ENCODE peak calls at places on chromosomes 12 and 14, in five cellular contexts. O, B, X, A and L are unnamed samples.

GRCh38 chr12:53299101-53299453 is 418 bp upstream of the MYG1 start:
- DNase-seq in O (no peak), B (peak), X (no peak), A (no peak), L (peak)

GRCh38 chr14:57828713-57829112 is 37.2 kb downstream of the SLC35F4 start:
- DNase-seq in O (no peak), B (no peak), X (no peak), A (no peak), L (no peak)

GRCh38 chr12:21607701-21608100 is 3.1 kb upstream of the GYS2 start:
- DNase-seq in O (no peak), B (peak), X (no peak), A (no peak), L (no peak)

GRCh38 chr14:101359221-101360044 is 201.9 kb upstream of the DIO3 start:
- DNase-seq in O (no peak), B (no peak), X (peak), A (no peak), L (peak)

GRCh38 chr14:102922490-102923200 is at the start of gene AMN:
- DNase-seq in O (no peak), B (no peak), X (no peak), A (peak), L (no peak)

GRCh38 chr12:104575442-104575841 is 118.7 kb downstream of the CHST11 start:
- DNase-seq in O (no peak), B (no peak), X (no peak), A (no peak), L (no peak)

GRCh38 chr14:89842852-89843251 is 111.7 kb downstream of the EFCAB11 start:
- DNase-seq in O (no peak), B (no peak), X (no peak), A (no peak), L (no peak)

GRCh38 chr14:61584258-61584657 is 111.1 kb upstream of the HIF1A start:
- DNase-seq in O (no peak), B (peak), X (no peak), A (no peak), L (peak)

GRCh38 chr14:53850714-53851296 is 105.8 kb downstream of the BMP4 start:
- DNase-seq in O (no peak), B (peak), X (no peak), A (no peak), L (no peak)

GRCh38 chr14:28307506-28307905 is 459.1 kb upstream of the FOXG1 start:
- DNase-seq in O (no peak), B (no peak), X (no peak), A (no peak), L (no peak)

GRCh38 chr14:65926504-65926903 is 514.0 kb downstream of the FUT8 start:
- DNase-seq in O (no peak), B (no peak), X (no peak), A (no peak), L (no peak)

GRCh38 chr12:31008241-31008711 is 65.4 kb upstream of the DDX11 start:
- DNase-seq in O (peak), B (no peak), X (no peak), A (no peak), L (peak)

GRCh38 chr12:86389949-86390348 is 133.8 kb upstream of the MGAT4C start:
- DNase-seq in O (no peak), B (peak), X (no peak), A (no peak), L (no peak)

GRCh38 chr12:53174881-53175491 is 5.5 kb upstream of the ZNF740 start:
- DNase-seq in O (no peak), B (peak), X (peak), A (peak), L (no peak)

GRCh38 chr14:22781606-22782000 is 15.1 kb downstream of the OXA1L start:
- DNase-seq in O (no peak), B (peak), X (no peak), A (no peak), L (no peak)

GRCh38 chr14:33457021-33457420 is 493.9 kb downstream of the EGLN3 start:
- DNase-seq in O (no peak), B (no peak), X (no peak), A (no peak), L (no peak)

GRCh38 chr14:62585247-62585646 is 460.0 kb downstream of the KCNH5 start:
- DNase-seq in O (no peak), B (no peak), X (no peak), A (no peak), L (no peak)

GRCh38 chr12:22598141-22598762 is 26.7 kb upstream of the ETNK1 start:
- DNase-seq in O (no peak), B (no peak), X (no peak), A (no peak), L (no peak)

GRCh38 chr14:69701857-69702256 is 65.1 kb upstream of the SRSF5 start:
- DNase-seq in O (no peak), B (no peak), X (no peak), A (no peak), L (no peak)

GRCh38 chr12:28872654-28873268 is 276.3 kb upstream of the FAR2 start:
- DNase-seq in O (no peak), B (peak), X (peak), A (no peak), L (no peak)

GRCh38 chr14:93648440-93649168 is 139.7 kb downstream of the PRIMA1 start:
- DNase-seq in O (no peak), B (no peak), X (no peak), A (no peak), L (no peak)

GRCh38 chr12:68746572-68747180 is 700 bp downstream of the SLC35E3 start:
- DNase-seq in O (peak), B (peak), X (peak), A (peak), L (peak)

GRCh38 chr12:113929312-113929989 is 36.7 kb downstream of the RBM19 start:
- DNase-seq in O (no peak), B (no peak), X (no peak), A (no peak), L (no peak)

GRCh38 chr12:106245767-106246166 is 2.1 kb downstream of the CKAP4 start:
- DNase-seq in O (peak), B (peak), X (peak), A (no peak), L (peak)

GRCh38 chr12:32891956-32892355 is 4.6 kb downstream of the PKP2 start:
- DNase-seq in O (no peak), B (no peak), X (no peak), A (no peak), L (no peak)

GRCh38 chr14:102015045-102015685 is 50.8 kb downstream of the DYNC1H1 start:
- DNase-seq in O (no peak), B (peak), X (no peak), A (no peak), L (no peak)

GRCh38 chr12:53754196-53754595 is 2.4 kb upstream of the CISTR start:
- DNase-seq in O (no peak), B (no peak), X (no peak), A (no peak), L (no peak)

GRCh38 chr12:57049890-57050289 is at the start of gene MYO1A:
- DNase-seq in O (no peak), B (peak), X (no peak), A (no peak), L (no peak)

GRCh38 chr12:116123511-116124258 is 153.8 kb downstream of the MED13L start:
- DNase-seq in O (no peak), B (peak), X (no peak), A (no peak), L (no peak)

GRCh38 chr14:69987416-69988144 is 108.4 kb downstream of the SMOC1 start:
- DNase-seq in O (no peak), B (no peak), X (no peak), A (no peak), L (no peak)

GRCh38 chr12:52204095-52204930 is 12.5 kb upstream of the KRT80 start:
- DNase-seq in O (no peak), B (peak), X (no peak), A (peak), L (no peak)

GRCh38 chr12:56029666-56030293 is 8.9 kb downstream of the IKZF4 start:
- DNase-seq in O (no peak), B (peak), X (peak), A (no peak), L (no peak)

GRCh38 chr12:56032006-56032405 is 9.7 kb upstream of the RPS26 start:
- DNase-seq in O (no peak), B (no peak), X (no peak), A (no peak), L (no peak)

GRCh38 chr12:56029166-56029519 is 8.3 kb downstream of the IKZF4 start:
- DNase-seq in O (no peak), B (peak), X (no peak), A (no peak), L (no peak)

GRCh38 chr12:56028511-56029165 is 7.8 kb downstream of the IKZF4 start:
- DNase-seq in O (no peak), B (no peak), X (no peak), A (no peak), L (no peak)
- TF ChIP-seq POLR2A in O (no peak), B (no peak), X (no peak), A (no peak), L (no peak)

DNA sequence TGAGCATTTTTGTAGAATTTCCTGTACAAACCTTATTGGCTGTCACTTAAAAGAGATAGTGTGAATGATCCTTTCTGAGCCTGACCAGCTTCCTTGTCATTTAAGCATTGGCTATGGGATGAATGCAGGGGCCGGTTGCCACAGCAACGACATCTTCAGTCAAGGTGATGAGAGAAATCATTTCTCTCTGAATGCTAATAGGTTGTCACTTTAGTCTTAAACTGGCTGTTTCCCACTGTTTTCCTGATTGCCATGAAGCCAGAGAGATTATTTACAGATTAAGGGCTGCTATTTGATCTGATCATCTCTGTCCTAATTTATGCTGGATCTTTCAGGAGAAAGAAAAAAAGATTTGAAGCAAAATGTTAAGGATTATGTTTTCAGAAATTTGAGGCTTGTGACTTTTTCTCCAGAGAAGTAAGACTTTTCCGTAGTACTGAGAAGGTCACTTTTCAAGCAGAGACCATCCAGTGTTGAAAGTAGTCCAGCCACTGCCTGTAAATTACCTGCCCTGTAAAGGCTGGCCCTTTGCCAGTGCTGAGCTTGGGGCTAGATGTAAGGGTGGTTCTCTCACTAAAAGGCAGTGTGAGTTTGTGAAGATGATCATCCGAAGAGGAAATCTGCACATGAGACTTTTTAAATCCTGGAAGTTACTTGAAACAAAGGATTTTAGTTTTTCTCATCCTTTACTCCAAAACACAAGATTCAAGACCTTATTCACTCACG is 235.6 kb downstream of the DACT1 start:
- DNase-seq in O (no peak), B (no peak), X (no peak), A (no peak), L (no peak)
- TF ChIP-seq POLR2A in O (no peak), B (no peak), X (no peak), A (no peak), L (no peak)

GRCh38 chr14:105200641-105201040 is 19.5 kb upstream of the NUDT14 start:
- DNase-seq in O (no peak), B (no peak), X (no peak), A (no peak), L (no peak)

GRCh38 chr14:105198588-105198987 is 17.5 kb upstream of the NUDT14 start:
- DNase-seq in O (no peak), B (no peak), X (no peak), A (no peak), L (no peak)

GRCh38 chr14:105197274-105197673 is 16.2 kb upstream of the NUDT14 start:
- DNase-seq in O (no peak), B (peak), X (no peak), A (no peak), L (no peak)

GRCh38 chr14:105200074-105200473 is 19.0 kb upstream of the NUDT14 start:
- DNase-seq in O (no peak), B (no peak), X (no peak), A (no peak), L (no peak)

DNA sequence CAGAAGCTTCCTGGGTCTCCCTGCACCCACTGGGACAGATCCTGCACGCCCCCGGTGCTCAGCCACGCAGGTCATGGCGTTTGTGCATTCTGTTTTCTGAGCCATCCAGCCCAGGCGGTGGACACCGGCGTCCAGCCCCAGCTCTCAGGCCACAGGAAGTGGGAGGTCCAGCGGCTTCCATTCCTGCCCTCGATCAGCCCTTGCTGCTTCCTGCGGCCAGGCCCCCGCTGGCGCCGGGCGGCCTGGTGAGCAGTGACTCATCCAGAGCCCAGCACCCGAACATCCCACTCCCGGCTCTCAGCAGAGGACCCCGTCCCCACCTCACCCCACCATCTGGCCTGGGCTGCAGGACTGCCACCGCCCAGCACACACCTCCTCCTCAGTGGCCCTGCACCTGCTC is 18.0 kb upstream of the NUDT14 start:
- DNase-seq in O (no peak), B (peak), X (no peak), A (no peak), L (no peak)
- TF ChIP-seq POLR2A in O (no peak), B (no peak), X (no peak), A (no peak), L (no peak)

GRCh38 chr12:55220725-55221124 is at the start of gene OR10A7:
- DNase-seq in O (no peak), B (no peak), X (no peak), A (no peak), L (no peak)

GRCh38 chr12:55227643-55228042 is 6.8 kb downstream of the OR10A7 start:
- DNase-seq in O (no peak), B (no peak), X (no peak), A (no peak), L (no peak)

GRCh38 chr12:55226523-55226922 is 5.7 kb downstream of the OR10A7 start:
- DNase-seq in O (no peak), B (no peak), X (no peak), A (no peak), L (no peak)
- TF ChIP-seq POLR2A in O (no peak), B (no peak), X (no peak), A (no peak), L (no peak)

DNA sequence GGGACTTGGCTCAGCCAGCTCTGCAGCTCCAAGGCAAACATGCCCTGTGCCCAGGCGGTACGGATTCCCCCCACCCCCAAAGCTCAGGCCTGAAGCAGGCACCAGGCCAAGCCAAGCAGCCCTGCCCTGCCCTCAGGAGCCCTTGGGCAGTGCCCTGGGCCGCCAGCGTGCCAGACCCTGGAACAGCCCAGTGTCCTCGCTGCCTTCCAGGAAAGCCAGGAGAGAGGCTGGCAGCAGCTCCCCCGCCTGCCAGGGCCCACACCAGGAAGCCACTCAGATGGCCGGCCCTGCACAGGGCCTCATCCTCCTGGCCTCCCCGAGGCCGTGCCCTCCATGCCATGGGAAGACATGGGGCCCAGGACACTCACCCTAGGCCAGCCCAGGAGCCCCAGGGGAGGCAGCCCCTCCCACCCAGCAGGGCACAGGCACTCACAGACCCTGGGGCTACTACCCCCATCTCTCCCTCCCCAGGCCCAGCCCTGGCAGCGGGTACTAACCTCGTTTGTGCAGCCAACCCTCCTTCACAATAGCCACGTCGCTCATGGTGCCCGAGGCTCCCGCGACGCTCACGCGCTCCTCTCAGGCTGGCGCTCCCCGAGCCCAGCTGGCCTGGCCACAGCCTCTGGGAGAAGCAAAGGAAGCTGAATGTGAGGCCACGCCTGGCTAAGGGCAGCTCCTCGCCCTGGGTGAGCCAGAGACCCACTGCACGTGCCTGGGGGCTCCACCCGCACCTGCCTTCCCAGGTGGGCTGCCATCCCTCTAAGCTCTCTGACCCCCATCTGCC is 3.3 kb downstream of the AKT1 start:
- DNase-seq in O (no peak), B (no peak), X (no peak), A (peak), L (no peak)
- TF ChIP-seq POLR2A in O (no peak), B (no peak), X (no peak), A (peak), L (no peak)

DNA sequence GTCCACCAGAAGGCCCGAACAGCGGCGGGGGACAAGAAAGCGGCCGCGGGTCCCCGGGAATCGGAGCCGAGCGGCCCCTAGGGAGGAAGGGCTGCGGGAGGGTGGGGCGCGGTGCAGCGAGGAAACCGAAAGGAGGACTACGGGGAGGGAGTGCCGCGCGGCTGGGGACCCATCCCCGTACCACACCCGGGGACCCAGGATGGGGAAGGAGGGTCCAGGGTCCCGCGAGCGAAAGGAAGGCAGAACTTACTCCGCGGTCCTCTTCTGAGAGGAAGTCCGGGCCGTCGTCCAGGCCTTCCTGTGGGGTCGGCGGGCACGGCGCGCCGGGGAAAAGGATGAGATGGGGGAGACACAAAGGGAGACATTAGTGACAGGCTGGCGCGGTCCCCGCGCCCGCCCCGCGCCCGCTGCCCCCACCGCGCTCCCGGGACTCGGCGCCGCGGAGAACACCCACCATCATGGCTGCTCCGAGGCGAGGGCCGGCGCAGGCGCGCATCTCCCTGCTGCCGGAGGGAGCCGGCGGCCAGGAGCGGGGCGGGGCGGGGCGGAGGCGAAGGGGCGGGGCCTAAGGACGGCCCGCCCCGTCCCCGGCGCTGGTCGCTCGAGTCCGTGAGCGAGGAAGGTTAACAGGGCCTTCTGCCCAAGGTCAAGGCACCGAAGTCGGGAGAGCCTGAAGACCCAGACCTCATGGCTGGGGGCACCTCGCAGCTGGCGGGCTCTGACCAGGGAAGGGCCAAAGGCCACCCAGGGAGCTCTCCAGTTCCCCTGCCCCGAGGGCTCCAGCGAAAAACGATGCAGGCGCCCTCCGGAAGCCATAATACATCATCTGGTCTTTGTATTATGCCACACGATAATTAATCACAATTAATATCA is at the start of gene SNX6:
- DNase-seq in O (peak), B (peak), X (peak), A (peak), L (peak)
- TF ChIP-seq POLR2A in O (peak), B (peak), X (peak), A (peak), L (peak)

GRCh38 chr12:128791395-128792322 is 32.1 kb downstream of the SLC15A4 start:
- DNase-seq in O (no peak), B (peak), X (no peak), A (no peak), L (no peak)
- TF ChIP-seq POLR2A in O (no peak), B (no peak), X (no peak), A (no peak), L (no peak)

DNA sequence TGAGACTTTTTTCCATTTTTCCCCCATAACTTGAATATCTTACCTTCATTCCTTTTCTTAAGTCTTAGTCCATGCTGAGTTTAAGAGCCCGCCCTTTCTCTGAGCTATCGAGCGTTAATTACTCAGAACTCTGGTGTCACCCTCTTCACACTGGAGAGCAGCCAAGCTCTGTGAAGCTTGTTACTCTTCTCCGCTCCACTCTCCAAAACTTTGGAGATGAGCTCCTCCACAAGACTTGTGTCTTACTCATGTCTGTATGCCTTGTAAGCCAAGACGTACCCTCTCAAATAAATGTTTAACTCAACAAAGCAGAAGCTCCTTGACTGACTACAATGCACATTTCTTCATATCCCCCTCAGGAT is 54.7 kb downstream of the DICER1 start:
- DNase-seq in O (no peak), B (no peak), X (no peak), A (no peak), L (no peak)
- TF ChIP-seq POLR2A in O (no peak), B (no peak), X (no peak), A (no peak), L (no peak)

GRCh38 chr12:131929530-131930456 is 717 bp downstream of the PUS1 start:
- DNase-seq in O (no peak), B (peak), X (no peak), A (no peak), L (no peak)
- TF ChIP-seq POLR2A in O (no peak), B (no peak), X (no peak), A (no peak), L (no peak)